ENCODE peak calls at places on chromosome 20, in six cellular contexts. Y, K, E, J, A and C are unnamed samples.
A peak's percentile ranks its signal among the peaks of the same experiment; 100 is the strongest.

GRCh38 chr20:34626978-34627377 is 49.9 kb downstream of the PIGU start:
- DNase-seq in Y (no peak), K (no peak), E (no peak), J (no peak), A (no peak), C (no peak)

GRCh38 chr20:25050501-25051350 is 7.2 kb downstream of the ACSS1 start:
- DNase-seq in Y (no peak), K (no peak), E (no peak), J (no peak), A (peak; percentile 6), C (no peak)

GRCh38 chr20:15703171-15703911 is 869.9 kb downstream of the KIF16B start:
- DNase-seq in Y (no peak), K (peak; percentile 5), E (peak; percentile 99), J (no peak), A (no peak), C (peak; percentile 38)

GRCh38 chr20:1813101-1813529 is 82.1 kb upstream of the SIRPA start:
- DNase-seq in Y (no peak), K (peak; percentile 97), E (peak; percentile 96), J (peak; percentile 79), A (peak; percentile 35), C (peak; percentile 81)

GRCh38 chr20:62122659-62123449 is 579 bp downstream of the LSM14B start:
- DNase-seq in Y (no peak), K (peak; percentile 28), E (peak; percentile 50), J (peak; percentile 58), A (peak; percentile 64), C (no peak)

GRCh38 chr20:51350941-51351631 is 191.4 kb downstream of the NFATC2 start:
- DNase-seq in Y (no peak), K (peak; percentile 84), E (peak; percentile 97), J (no peak), A (no peak), C (peak; percentile 88)

GRCh38 chr20:19935842-19936241 is 81.3 kb upstream of the NAA20 start:
- DNase-seq in Y (peak; percentile 65), K (no peak), E (peak; percentile 76), J (no peak), A (peak; percentile 75), C (no peak)

GRCh38 chr20:32707691-32708581 is 34.2 kb upstream of the C20orf203 start:
- DNase-seq in Y (no peak), K (no peak), E (no peak), J (no peak), A (no peak), C (no peak)

GRCh38 chr20:20211274-20211987 is 156.5 kb upstream of the INSM1 start:
- DNase-seq in Y (no peak), K (no peak), E (peak; percentile 58), J (no peak), A (peak; percentile 53), C (no peak)

GRCh38 chr20:36629719-36630340 is 16.2 kb downstream of the SLA2 start:
- DNase-seq in Y (no peak), K (no peak), E (no peak), J (no peak), A (peak; percentile 44), C (no peak)

GRCh38 chr20:32285621-32286334 is 8.3 kb downstream of the KIF3B start:
- DNase-seq in Y (no peak), K (peak; percentile 57), E (peak; percentile 63), J (no peak), A (peak; percentile 40), C (no peak)

GRCh38 chr20:44959082-44959895 is 908 bp downstream of the TOMM34 start:
- DNase-seq in Y (no peak), K (peak; percentile 50), E (peak; percentile 94), J (no peak), A (peak; percentile 23), C (no peak)

GRCh38 chr20:24796236-24796635 is 152.8 kb upstream of the CST7 start:
- DNase-seq in Y (peak; percentile 28), K (no peak), E (no peak), J (no peak), A (no peak), C (no peak)

DNA sequence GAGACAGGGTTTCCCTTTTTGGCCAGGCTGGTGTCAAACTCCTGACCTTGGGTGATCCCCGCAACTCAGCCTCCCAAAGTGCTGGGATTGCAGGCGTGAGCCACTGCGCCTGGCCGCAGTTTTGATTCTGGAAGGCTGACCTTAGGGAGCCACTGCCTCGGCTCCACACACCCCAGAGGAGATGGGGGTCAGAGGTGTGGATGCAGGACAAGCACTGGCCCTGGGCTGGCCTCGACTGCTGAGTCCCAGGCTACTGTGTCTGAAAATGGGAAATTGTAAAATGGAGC is 1.5 kb downstream of the ZBP1 start:
- DNase-seq in Y (no peak), K (no peak), E (no peak), J (no peak), A (no peak), C (no peak)
- H3K4me3 ChIP-seq in Y (peak overlapping the region; percentile 47), K (no peak overlapping the region), E (no peak overlapping the region), J (no peak overlapping the region), A (no peak overlapping the region), C (no peak overlapping the region)

DNA sequence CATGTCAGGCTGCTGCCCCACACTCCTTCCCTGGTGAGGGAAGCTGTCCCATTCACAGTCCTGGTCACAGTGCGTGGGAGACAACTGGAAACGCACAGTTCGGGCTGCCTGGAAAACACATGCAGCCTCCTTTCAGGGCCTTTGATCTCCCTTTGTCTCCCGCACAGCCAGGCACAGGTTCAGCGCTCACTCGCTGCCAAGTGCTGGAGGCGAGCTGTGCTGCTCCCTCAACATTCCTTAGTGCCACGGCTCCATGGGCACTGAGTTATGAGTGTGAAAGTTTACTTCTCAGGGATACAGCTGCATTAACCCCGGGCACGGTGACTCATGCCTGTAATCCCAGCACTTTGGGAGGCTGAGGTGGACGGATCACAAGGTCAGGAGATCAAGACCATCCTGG is 9.1 kb downstream of the YTHDF1 start:
- DNase-seq in Y (no peak), K (no peak), E (peak; percentile 62), J (no peak), A (no peak), C (no peak)
- H3K4me3 ChIP-seq in Y (no peak overlapping the region), K (no peak overlapping the region), E (no peak overlapping the region), J (no peak overlapping the region), A (no peak overlapping the region), C (no peak overlapping the region)

DNA sequence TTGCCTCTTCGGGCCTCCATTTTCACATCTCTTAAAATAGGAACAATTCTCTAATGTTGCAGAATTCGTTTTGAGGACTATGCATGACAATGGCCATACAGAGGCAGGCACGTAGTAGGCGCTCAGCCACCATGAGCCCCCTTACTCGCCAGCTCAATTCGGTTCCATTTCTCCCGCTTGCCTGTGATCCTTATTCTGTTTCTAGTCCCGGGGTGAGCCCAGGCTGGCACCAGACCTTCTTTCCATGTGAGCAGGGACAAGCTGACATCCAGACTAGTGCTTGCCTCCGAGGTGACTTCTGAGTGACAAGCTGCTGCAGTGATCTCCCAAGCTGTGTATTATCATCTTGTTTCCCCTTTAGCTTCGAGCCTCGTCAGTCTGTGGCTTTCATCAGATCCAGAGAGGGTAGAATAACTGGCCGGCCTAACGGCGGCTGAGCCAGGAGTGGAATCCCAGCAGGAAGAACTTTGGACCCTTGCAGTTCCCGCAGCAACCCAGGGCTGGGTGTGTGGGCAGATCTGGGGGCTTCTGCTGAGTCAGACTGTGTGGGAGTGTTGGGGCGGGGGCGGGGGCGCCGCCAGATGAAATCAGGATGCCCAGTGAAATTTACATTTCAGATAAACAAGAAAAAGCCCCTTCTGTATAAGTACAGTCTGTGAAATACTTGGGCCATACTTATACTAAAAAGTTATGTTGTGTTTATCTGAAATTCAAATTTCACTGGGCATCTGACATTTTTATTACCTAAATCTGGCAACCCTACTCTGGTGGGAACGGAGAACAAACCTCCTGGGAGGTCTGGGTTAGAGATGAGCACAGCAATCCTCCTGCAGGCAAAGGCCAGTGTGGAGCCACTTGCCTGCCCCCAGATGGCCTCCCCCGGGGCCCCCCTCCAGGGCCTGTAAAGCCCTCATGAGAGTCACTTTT is 10.9 kb downstream of the BANF2 start:
- DNase-seq in Y (no peak), K (peak; percentile 36), E (no peak), J (peak; percentile 37), A (peak; percentile 20), C (peak; percentile 23)
- H3K4me3 ChIP-seq in Y (no peak overlapping the region), K (no peak overlapping the region), E (no peak overlapping the region), J (no peak overlapping the region), A (no peak overlapping the region), C (no peak overlapping the region)

GRCh38 chr20:49663112-49663511 is 50.6 kb downstream of the B4GALT5 start:
- DNase-seq in Y (no peak), K (no peak), E (no peak), J (no peak), A (no peak), C (no peak)
- H3K4me3 ChIP-seq in Y (no peak overlapping the region), K (no peak overlapping the region), E (no peak overlapping the region), J (no peak overlapping the region), A (no peak overlapping the region), C (no peak overlapping the region)

GRCh38 chr20:53931597-53931996 is 138.8 kb downstream of the BCAS1 start:
- DNase-seq in Y (no peak), K (no peak), E (no peak), J (no peak), A (no peak), C (no peak)
- H3K4me3 ChIP-seq in Y (no peak overlapping the region), K (no peak overlapping the region), E (no peak overlapping the region), J (no peak overlapping the region), A (no peak overlapping the region), C (no peak overlapping the region)

DNA sequence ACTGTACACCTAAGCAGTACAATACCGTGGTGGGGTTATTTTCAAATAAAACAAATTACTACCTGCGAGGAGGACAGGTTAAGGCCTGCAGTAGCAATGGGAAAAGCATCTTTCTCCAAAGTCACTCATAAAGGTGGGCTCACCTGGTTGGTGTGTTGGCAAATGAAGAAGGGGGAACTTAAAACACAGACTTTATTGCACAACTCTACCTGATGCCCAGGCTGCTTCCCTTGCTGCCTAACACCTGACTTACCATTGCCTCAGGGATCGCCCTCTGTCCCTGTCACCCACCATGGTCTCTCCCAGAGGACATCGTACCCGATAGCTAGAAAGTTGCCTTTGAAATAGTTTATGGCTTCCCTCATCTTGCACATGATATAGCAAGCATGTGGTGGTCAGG is 53.6 kb downstream of the GNAS start:
- DNase-seq in Y (no peak), K (no peak), E (no peak), J (no peak), A (no peak), C (no peak)
- H3K4me3 ChIP-seq in Y (no peak overlapping the region), K (no peak overlapping the region), E (no peak overlapping the region), J (no peak overlapping the region), A (no peak overlapping the region), C (no peak overlapping the region)

DNA sequence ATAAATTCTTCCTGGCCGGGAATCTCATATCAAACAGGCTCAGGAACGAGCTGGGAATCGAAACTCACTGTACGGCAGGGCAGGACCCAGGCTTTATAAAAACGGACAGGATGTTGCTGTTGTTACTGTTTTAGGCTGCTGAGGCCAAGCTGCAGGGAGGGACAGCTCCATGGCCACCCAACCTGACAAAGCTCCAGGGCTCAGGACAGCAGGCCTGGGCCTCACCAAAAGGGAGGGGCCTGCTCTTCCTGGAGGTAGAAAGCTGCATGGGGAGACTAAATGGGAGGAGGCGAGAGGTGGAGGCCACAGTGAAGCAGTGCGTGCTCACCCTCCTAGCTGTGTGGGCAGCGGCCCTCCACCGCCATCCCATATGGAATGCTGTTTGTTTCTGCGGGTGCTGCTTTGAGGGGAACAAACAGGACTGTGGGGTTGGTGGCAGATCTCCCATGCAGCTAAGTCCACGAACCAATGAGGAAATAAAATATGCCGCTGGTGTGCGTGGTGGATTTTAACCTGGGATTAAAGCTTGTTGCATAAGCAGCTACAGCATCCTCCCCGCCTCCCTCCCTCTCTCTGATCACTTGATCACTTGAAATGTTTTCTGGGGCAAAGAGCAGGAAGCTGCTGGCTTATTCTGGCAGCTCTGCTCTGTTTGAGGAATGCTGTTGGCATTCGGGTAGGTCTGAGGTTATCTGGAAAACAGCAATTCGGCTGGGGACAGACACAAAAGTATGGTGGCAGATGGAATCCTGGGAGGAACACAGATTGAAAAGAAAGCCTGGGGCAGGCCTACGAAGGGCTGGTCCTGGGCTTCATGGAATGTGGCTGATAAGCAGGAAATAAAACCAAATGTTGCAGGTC is 2.4 kb upstream of the ZMYND8 start:
- DNase-seq in Y (peak; percentile 84), K (peak; percentile 93), E (peak; percentile 95), J (peak; percentile 86), A (peak; percentile 88), C (peak; percentile 89)
- H3K4me3 ChIP-seq in Y (peak overlapping the region; percentile 36), K (peak overlapping the region; percentile 9), E (peak overlapping the region; percentile 9), J (no peak overlapping the region), A (no peak overlapping the region), C (peak overlapping the region; percentile 13)